ENCODE peak calls at places on chromosomes 3 and 15, in five cellular contexts. K is cardiac fibroblast, G is AG10803, W is A673, C is lower lobe of right lung. B is an unnamed sample.

GRCh38 chr15:43376017-43376705 is 5.3 kb downstream of the TUBGCP4 start:
- DNase-seq in K (peak), G (peak), W (peak), C (no peak), B (peak)

GRCh38 chr3:42572278-42572677 is 9.5 kb downstream of the SEC22C start:
- DNase-seq in K (peak), G (peak), W (peak), C (no peak), B (peak)

GRCh38 chr15:65578904-65579728 is 31.8 kb downstream of the INTS14 start:
- DNase-seq in K (no peak), G (no peak), W (peak), C (no peak), B (no peak)

GRCh38 chr3:123859177-123859576 is 25.0 kb downstream of the MYLK start:
- DNase-seq in K (no peak), G (peak), W (no peak), C (no peak), B (peak)

GRCh38 chr3:188326968-188327367 is 173.0 kb downstream of the LPP start:
- DNase-seq in K (peak), G (no peak), W (no peak), C (no peak), B (no peak)

GRCh38 chr3:171230857-171231256 is 204.3 kb upstream of the SLC2A2 start:
- DNase-seq in K (peak), G (no peak), W (no peak), C (no peak), B (no peak)

GRCh38 chr3:142152349-142152748 is 3.0 kb upstream of the TFDP2 start:
- DNase-seq in K (no peak), G (no peak), W (no peak), C (no peak), B (no peak)

GRCh38 chr15:69609176-69609575 is 156.6 kb downstream of the RPLP1 start:
- DNase-seq in K (peak), G (peak), W (no peak), C (no peak), B (peak)

GRCh38 chr3:128794067-128794768 is 68.2 kb downstream of the RAB7A start:
- DNase-seq in K (peak), G (peak), W (peak), C (no peak), B (peak)

GRCh38 chr15:60553163-60553562 is 74.2 kb upstream of the ICE2 start:
- DNase-seq in K (no peak), G (no peak), W (no peak), C (no peak), B (no peak)

GRCh38 chr3:38755130-38755529 is 60.9 kb downstream of the SCN10A start:
- DNase-seq in K (peak), G (no peak), W (no peak), C (no peak), B (no peak)

GRCh38 chr3:55332191-55332590 is 154.9 kb downstream of the WNT5A start:
- DNase-seq in K (no peak), G (no peak), W (no peak), C (no peak), B (no peak)

GRCh38 chr3:188157971-188158370 is 4.0 kb downstream of the LPP start:
- DNase-seq in K (no peak), G (no peak), W (no peak), C (no peak), B (no peak)

GRCh38 chr3:28860307-28860706 is 420.6 kb upstream of the RBMS3 start:
- DNase-seq in K (peak), G (peak), W (peak), C (peak), B (no peak)

GRCh38 chr3:136105044-136105443 is 91.1 kb downstream of the MSL2 start:
- DNase-seq in K (no peak), G (no peak), W (no peak), C (no peak), B (no peak)

GRCh38 chr15:49810651-49811175 is 189.9 kb downstream of the DTWD1 start:
- DNase-seq in K (peak), G (no peak), W (no peak), C (no peak), B (no peak)

GRCh38 chr15:89335289-89336041 is 841 bp upstream of the POLG start:
- DNase-seq in K (no peak), G (no peak), W (no peak), C (no peak), B (no peak)

GRCh38 chr3:186583820-186584219 is 13.3 kb downstream of the DNAJB11 start:
- DNase-seq in K (no peak), G (peak), W (no peak), C (no peak), B (no peak)

GRCh38 chr3:143011705-143012104 is 10.3 kb downstream of the U2SURP start:
- DNase-seq in K (no peak), G (no peak), W (no peak), C (no peak), B (no peak)

GRCh38 chr3:45688194-45688881 is 858 bp upstream of the SACM1L start:
- DNase-seq in K (no peak), G (no peak), W (peak), C (no peak), B (no peak)

GRCh38 chr15:60408438-60409105 is 10.8 kb upstream of the ANXA2 start:
- DNase-seq in K (peak), G (peak), W (peak), C (no peak), B (peak)

GRCh38 chr3:11641683-11642407 is 1.9 kb downstream of the VGLL4 start:
- DNase-seq in K (peak), G (peak), W (peak), C (no peak), B (peak)

GRCh38 chr15:92164327-92165000 is 229.2 kb upstream of the ST8SIA2 start:
- DNase-seq in K (peak), G (peak), W (no peak), C (no peak), B (peak)

GRCh38 chr15:71329509-71330260 is 214.4 kb downstream of the THSD4 start:
- DNase-seq in K (peak), G (peak), W (no peak), C (no peak), B (peak)

GRCh38 chr15:98937413-98938104 is 70.0 kb downstream of the PGPEP1L start:
- DNase-seq in K (no peak), G (no peak), W (no peak), C (no peak), B (no peak)

GRCh38 chr3:33977227-33977626 is 178.8 kb downstream of the PDCD6IP start:
- DNase-seq in K (no peak), G (no peak), W (no peak), C (no peak), B (no peak)

GRCh38 chr3:33975463-33975862 is 177.0 kb downstream of the PDCD6IP start:
- DNase-seq in K (no peak), G (no peak), W (no peak), C (no peak), B (no peak)

GRCh38 chr3:33982269-33982798 is 183.9 kb downstream of the PDCD6IP start:
- DNase-seq in K (no peak), G (peak), W (no peak), C (no peak), B (no peak)

DNA sequence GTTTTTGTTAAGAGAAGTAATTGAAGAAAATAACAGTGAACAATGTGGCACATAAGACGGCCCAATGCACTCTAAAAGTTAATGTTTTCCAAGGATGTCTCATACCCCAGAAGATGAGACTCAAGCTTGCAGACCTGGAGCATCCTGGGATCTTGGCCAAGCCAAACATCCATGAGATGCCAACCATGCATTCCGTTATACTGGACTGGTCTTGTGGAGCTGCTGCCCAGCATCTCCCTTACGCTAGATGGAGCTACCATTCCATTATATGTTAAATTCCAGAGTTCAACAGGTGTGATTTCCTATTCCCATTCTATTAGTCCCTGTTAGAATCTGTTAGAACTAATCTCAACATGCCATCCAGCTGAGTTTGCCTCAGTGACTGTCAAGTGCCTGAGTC is 181.8 kb downstream of the PDCD6IP start:
- DNase-seq in K (peak), G (peak), W (peak), C (no peak), B (peak)
- TF ChIP-seq CTCF in K (peak), G (peak), W (peak), C (peak), B (peak)

DNA sequence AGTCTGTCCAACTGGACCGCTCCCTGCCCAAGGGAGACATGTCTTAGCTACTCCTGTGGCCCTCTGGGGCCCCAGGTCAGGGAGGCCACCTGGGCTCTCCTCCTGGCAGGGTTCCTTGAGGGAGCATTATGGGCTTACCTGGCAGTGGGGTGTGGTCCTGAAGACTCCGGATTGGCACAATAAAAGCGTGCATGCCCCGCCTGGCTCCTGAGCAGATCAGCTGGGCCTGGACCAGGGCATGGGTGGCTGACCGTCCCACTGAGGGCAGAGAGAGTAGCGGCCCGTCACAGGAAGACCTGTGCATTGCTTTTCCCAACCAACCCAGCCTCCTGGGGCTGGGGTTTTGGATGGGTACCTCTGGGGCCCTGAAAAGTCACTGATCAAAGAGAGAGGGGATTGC is 5.4 kb downstream of the ACOX2 start:
- DNase-seq in K (no peak), G (no peak), W (no peak), C (no peak), B (no peak)
- TF ChIP-seq CTCF in K (peak), G (no peak), W (no peak), C (no peak), B (no peak)

GRCh38 chr15:40274350-40275274 is 8.3 kb downstream of the ANKRD63 start:
- DNase-seq in K (peak), G (peak), W (peak), C (peak), B (peak)

GRCh38 chr15:40273428-40273827 is 9.4 kb downstream of the ANKRD63 start:
- DNase-seq in K (no peak), G (no peak), W (no peak), C (no peak), B (no peak)

GRCh38 chr15:40271915-40272712 is 10.8 kb downstream of the ANKRD63 start:
- DNase-seq in K (no peak), G (no peak), W (no peak), C (no peak), B (no peak)

GRCh38 chr15:40270246-40270995 is 12.4 kb downstream of the ANKRD63 start:
- DNase-seq in K (no peak), G (no peak), W (no peak), C (no peak), B (no peak)

GRCh38 chr15:40272713-40273056 is 10.2 kb downstream of the ANKRD63 start:
- DNase-seq in K (no peak), G (no peak), W (no peak), C (no peak), B (no peak)
- TF ChIP-seq CTCF in K (no peak), G (no peak), W (peak), C (no peak), B (peak)

GRCh38 chr15:62125763-62126162 is 39.3 kb downstream of the C2CD4B start:
- DNase-seq in K (peak), G (peak), W (peak), C (no peak), B (peak)
- TF ChIP-seq CTCF in K (peak), G (peak), W (peak), C (peak), B (peak)

GRCh38 chr3:115918900-115919299 is 295.6 kb downstream of the GAP43 start:
- DNase-seq in K (no peak), G (no peak), W (peak), C (no peak), B (no peak)

GRCh38 chr3:115916866-115917265 is 293.6 kb downstream of the GAP43 start:
- DNase-seq in K (no peak), G (no peak), W (no peak), C (no peak), B (no peak)

GRCh38 chr3:115927210-115927609 is 303.9 kb downstream of the GAP43 start:
- DNase-seq in K (no peak), G (no peak), W (peak), C (no peak), B (no peak)

GRCh38 chr3:115921711-115922110 is 298.4 kb downstream of the GAP43 start:
- DNase-seq in K (no peak), G (no peak), W (no peak), C (no peak), B (no peak)

GRCh38 chr3:115922681-115923347 is 299.5 kb downstream of the GAP43 start:
- DNase-seq in K (peak), G (peak), W (peak), C (no peak), B (peak)
- TF ChIP-seq CTCF in K (peak), G (peak), W (peak), C (peak), B (peak)